ENCODE peak calls at places on chromosomes 12 and 14, in four cellular contexts. L is K562, X is HepG2, G is GM12878. N is an unnamed sample.

GRCh38 chr14:24232645-24233537 is at the start of gene GMPR2:
- DNase-seq in L (peak), X (no peak), G (no peak), N (peak)

GRCh38 chr12:3263939-3264699 is 186.9 kb downstream of the TSPAN9 start:
- DNase-seq in L (no peak), X (no peak), G (no peak), N (peak)

GRCh38 chr14:106665814-106666213 is 1139.4 kb downstream of the TMEM121 start:
- DNase-seq in L (no peak), X (no peak), G (no peak), N (no peak)

GRCh38 chr14:83300454-83301064 is 1766.9 kb upstream of the SEL1L start:
- DNase-seq in L (no peak), X (peak), G (no peak), N (peak)

GRCh38 chr12:14629832-14630688 is 62.4 kb upstream of the PLBD1 start:
- DNase-seq in L (peak), X (peak), G (no peak), N (peak)

GRCh38 chr12:104669057-104669770 is 212.5 kb downstream of the CHST11 start:
- DNase-seq in L (peak), X (no peak), G (no peak), N (peak)

GRCh38 chr12:132211811-132212210 is 67.6 kb downstream of the NOC4L start:
- DNase-seq in L (no peak), X (no peak), G (no peak), N (no peak)

GRCh38 chr12:6963741-6964446 is 6.6 kb downstream of the PHB2 start:
- DNase-seq in L (no peak), X (no peak), G (no peak), N (peak)

GRCh38 chr12:118035194-118036041 is 18.9 kb downstream of the RFC5 start:
- DNase-seq in L (no peak), X (no peak), G (peak), N (peak)

GRCh38 chr14:92161521-92161920 is 39.8 kb downstream of the CPSF2 start:
- DNase-seq in L (no peak), X (no peak), G (no peak), N (no peak)

GRCh38 chr12:94677778-94678177 is 27.4 kb upstream of the TMCC3 start:
- DNase-seq in L (no peak), X (no peak), G (no peak), N (no peak)

GRCh38 chr14:65019944-65020566 is 33.4 kb downstream of the FNTB start:
- DNase-seq in L (peak), X (peak), G (no peak), N (peak)

GRCh38 chr12:92440072-92440471 is 262.7 kb upstream of the PLEKHG7 start:
- DNase-seq in L (no peak), X (no peak), G (no peak), N (no peak)

GRCh38 chr12:92444763-92445162 is 258.0 kb upstream of the PLEKHG7 start:
- DNase-seq in L (no peak), X (no peak), G (no peak), N (no peak)

GRCh38 chr12:92442782-92443181 is 260.0 kb upstream of the PLEKHG7 start:
- DNase-seq in L (no peak), X (no peak), G (no peak), N (no peak)

GRCh38 chr12:92446082-92446460 is 256.7 kb upstream of the PLEKHG7 start:
- DNase-seq in L (no peak), X (no peak), G (no peak), N (no peak)

GRCh38 chr12:92445253-92446081 is 257.3 kb upstream of the PLEKHG7 start:
- DNase-seq in L (no peak), X (no peak), G (peak), N (no peak)
- TF ChIP-seq MXI1 in L (no peak), X (no peak), G (no peak), N (no peak)

DNA sequence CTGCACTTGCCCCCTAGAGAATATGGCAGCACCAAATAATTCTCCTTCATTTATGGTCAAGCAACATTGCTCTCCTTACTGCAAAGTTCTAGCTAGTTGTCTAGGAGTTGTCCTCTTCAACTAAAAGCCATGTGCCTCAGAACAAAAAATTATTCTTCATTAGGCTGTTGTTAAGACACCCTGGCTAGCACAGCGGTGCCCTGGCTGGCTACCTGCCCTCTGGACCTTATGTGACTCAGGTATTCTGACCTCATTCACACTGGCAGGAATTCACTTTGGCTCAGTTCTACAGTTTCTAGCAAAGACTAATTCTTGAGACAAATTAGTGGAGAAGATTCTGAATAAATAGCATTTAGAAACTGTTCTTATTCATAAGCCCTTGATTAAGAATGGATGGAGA is 224.4 kb upstream of the KRR1 start:
- DNase-seq in L (no peak), X (no peak), G (no peak), N (no peak)
- TF ChIP-seq ZBTB33 in L (no peak), X (no peak), G (no peak), N (no peak)

GRCh38 chr12:70609739-70610491 is 27.3 kb downstream of the PTPRB start:
- DNase-seq in L (peak), X (no peak), G (no peak), N (peak)
- TF ChIP-seq YY1 in L (no peak), X (no peak), G (no peak), N (no peak)

GRCh38 chr12:77940566-77940965 is 109.9 kb downstream of the NAV3 start:
- DNase-seq in L (no peak), X (no peak), G (no peak), N (no peak)

GRCh38 chr12:77940011-77940423 is 109.3 kb downstream of the NAV3 start:
- DNase-seq in L (no peak), X (no peak), G (no peak), N (no peak)

GRCh38 chr12:77946541-77947021 is 115.9 kb downstream of the NAV3 start:
- DNase-seq in L (no peak), X (no peak), G (no peak), N (no peak)

GRCh38 chr12:77941396-77941795 is 110.7 kb downstream of the NAV3 start:
- DNase-seq in L (no peak), X (no peak), G (no peak), N (no peak)

GRCh38 chr12:77943466-77943865 is 112.8 kb downstream of the NAV3 start:
- DNase-seq in L (no peak), X (no peak), G (no peak), N (no peak)
- TF ChIP-seq MXI1 in L (no peak), X (no peak), G (no peak), N (no peak)

GRCh38 chr14:35750202-35750904 is 58.7 kb downstream of the RALGAPA1 start:
- DNase-seq in L (no peak), X (no peak), G (no peak), N (no peak)

GRCh38 chr14:35742032-35742371 is 67.1 kb downstream of the RALGAPA1 start:
- DNase-seq in L (no peak), X (no peak), G (no peak), N (no peak)

GRCh38 chr14:35752380-35752779 is 56.7 kb downstream of the RALGAPA1 start:
- DNase-seq in L (no peak), X (no peak), G (no peak), N (no peak)

GRCh38 chr14:35742448-35742847 is 66.6 kb downstream of the RALGAPA1 start:
- DNase-seq in L (no peak), X (no peak), G (no peak), N (no peak)

DNA sequence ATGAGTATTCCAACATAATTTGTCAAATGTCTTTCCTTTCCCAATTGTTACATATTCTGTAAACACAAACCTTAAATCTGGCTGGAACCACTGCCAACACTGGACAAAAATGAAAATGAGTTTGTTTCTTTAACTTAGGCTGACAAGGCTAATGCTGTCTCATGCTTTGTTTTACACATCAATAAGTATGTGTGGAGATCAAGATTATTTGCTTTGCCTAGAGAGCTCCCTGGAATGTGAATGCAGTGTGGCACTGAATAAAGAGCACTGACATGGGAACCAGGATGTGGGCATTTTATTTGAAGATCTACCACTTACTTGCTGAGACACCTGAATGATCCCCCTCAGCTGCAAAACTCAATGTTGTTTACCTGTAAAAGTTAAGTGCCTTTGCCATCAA is 61.7 kb downstream of the RALGAPA1 start:
- DNase-seq in L (no peak), X (peak), G (no peak), N (no peak)
- TF ChIP-seq ZBTB33 in L (no peak), X (no peak), G (no peak), N (no peak)